ENCODE peak calls at places on chromosomes 7 and 10, in ten cellular contexts. O, W, T, E, Y, J, A, G, Z and L are unnamed samples. For H3K9me3, the result is how much of the 10 kb centered on the place peaks cover.

GRCh38 chr10:51311232-51311631 is 236.9 kb downstream of the PRKG1 start:
- DNase-seq in O (no peak), W (no peak), T (peak), E (no peak), Y (no peak), J (no peak), A (no peak), G (no peak), Z (no peak), L (no peak)

GRCh38 chr7:2104107-2104710 is 128.5 kb downstream of the MAD1L1 start:
- DNase-seq in O (peak), W (peak), T (peak), E (peak), Y (peak), J (peak), A (peak), G (peak), Z (peak), L (no peak)

GRCh38 chr10:11180228-11180627 is 162.6 kb downstream of the CELF2 start:
- DNase-seq in O (peak), W (no peak), T (no peak), E (no peak), Y (peak), J (no peak), A (peak), G (no peak), Z (no peak), L (no peak)

GRCh38 chr10:111822661-111823060 is 360.9 kb downstream of the GPAM start:
- DNase-seq in O (no peak), W (no peak), T (no peak), E (no peak), Y (no peak), J (no peak), A (no peak), G (no peak), Z (no peak), L (no peak)

GRCh38 chr10:117519366-117519765 is 23.2 kb upstream of the EMX2 start:
- DNase-seq in O (no peak), W (no peak), T (no peak), E (no peak), Y (no peak), J (no peak), A (no peak), G (no peak), Z (no peak), L (no peak)

GRCh38 chr10:77498210-77498609 is 139.4 kb downstream of the KCNMA1 start:
- DNase-seq in O (no peak), W (no peak), T (no peak), E (no peak), Y (no peak), J (no peak), A (no peak), G (no peak), Z (no peak), L (no peak)

GRCh38 chr10:29859521-29860130 is 199.8 kb downstream of the JCAD start:
- DNase-seq in O (no peak), W (no peak), T (no peak), E (no peak), Y (no peak), J (no peak), A (no peak), G (no peak), Z (no peak), L (peak)

GRCh38 chr7:92020636-92021035 is 80.0 kb downstream of the AKAP9 start:
- DNase-seq in O (no peak), W (no peak), T (no peak), E (no peak), Y (no peak), J (no peak), A (no peak), G (no peak), Z (no peak), L (no peak)

GRCh38 chr10:132407846-132408278 is 10.9 kb downstream of the PWWP2B start:
- DNase-seq in O (peak), W (no peak), T (peak), E (peak), Y (no peak), J (peak), A (peak), G (no peak), Z (no peak), L (no peak)

GRCh38 chr10:102118867-102119266 is 1.3 kb downstream of the LDB1 start:
- DNase-seq in O (peak), W (peak), T (peak), E (no peak), Y (no peak), J (no peak), A (peak), G (no peak), Z (no peak), L (peak)

GRCh38 chr10:28094121-28094520 is 95.2 kb upstream of the ODAD2 start:
- DNase-seq in O (no peak), W (no peak), T (no peak), E (no peak), Y (no peak), J (no peak), A (no peak), G (no peak), Z (no peak), L (no peak)

GRCh38 chr10:103789771-103790201 is 65.6 kb downstream of the SH3PXD2A start:
- DNase-seq in O (no peak), W (no peak), T (no peak), E (no peak), Y (no peak), J (no peak), A (no peak), G (no peak), Z (no peak), L (no peak)

GRCh38 chr10:23116696-23117095 is 21.3 kb downstream of the MSRB2 start:
- DNase-seq in O (no peak), W (no peak), T (no peak), E (no peak), Y (no peak), J (no peak), A (no peak), G (no peak), Z (no peak), L (no peak)

GRCh38 chr10:101380353-101381017 is 26.5 kb downstream of the BTRC start:
- DNase-seq in O (no peak), W (no peak), T (no peak), E (no peak), Y (no peak), J (no peak), A (peak), G (no peak), Z (no peak), L (no peak)

GRCh38 chr7:35752727-35753126 is 48.1 kb upstream of the SEPTIN7 start:
- DNase-seq in O (no peak), W (no peak), T (peak), E (no peak), Y (no peak), J (no peak), A (no peak), G (no peak), Z (no peak), L (no peak)

GRCh38 chr7:158351481-158351880 is 236.1 kb downstream of the PTPRN2 start:
- DNase-seq in O (no peak), W (no peak), T (no peak), E (no peak), Y (no peak), J (no peak), A (no peak), G (no peak), Z (no peak), L (no peak)

GRCh38 chr7:86913709-86914108 is 145.7 kb downstream of the ELAPOR2 start:
- DNase-seq in O (no peak), W (no peak), T (no peak), E (no peak), Y (no peak), J (no peak), A (no peak), G (no peak), Z (no peak), L (no peak)

GRCh38 chr10:71272122-71272771 is 46.8 kb upstream of the SLC29A3 start:
- DNase-seq in O (no peak), W (no peak), T (peak), E (no peak), Y (no peak), J (no peak), A (no peak), G (no peak), Z (no peak), L (peak)

GRCh38 chr10:103598654-103599115 is 105.2 kb downstream of the NEURL1 start:
- DNase-seq in O (no peak), W (no peak), T (peak), E (peak), Y (no peak), J (peak), A (no peak), G (peak), Z (peak), L (peak)

GRCh38 chr7:52794621-52795020 is 240.8 kb upstream of the POM121L12 start:
- DNase-seq in O (no peak), W (no peak), T (no peak), E (no peak), Y (no peak), J (no peak), A (no peak), G (no peak), Z (no peak), L (no peak)

GRCh38 chr10:37713642-37714041 is 143.8 kb downstream of the ZNF248 start:
- DNase-seq in O (no peak), W (no peak), T (no peak), E (no peak), Y (no peak), J (no peak), A (no peak), G (no peak), Z (no peak), L (peak)

GRCh38 chr7:25863727-25864116 is 288.3 kb upstream of the NFE2L3 start:
- DNase-seq in O (no peak), W (no peak), T (no peak), E (no peak), Y (no peak), J (no peak), A (no peak), G (no peak), Z (no peak), L (no peak)

GRCh38 chr10:1354776-1355435 is 298.7 kb downstream of the WDR37 start:
- DNase-seq in O (peak), W (no peak), T (no peak), E (no peak), Y (no peak), J (no peak), A (no peak), G (no peak), Z (no peak), L (no peak)

GRCh38 chr10:24681476-24682088 is 42.1 kb downstream of the ARHGAP21 start:
- DNase-seq in O (no peak), W (no peak), T (no peak), E (peak), Y (no peak), J (no peak), A (no peak), G (no peak), Z (no peak), L (no peak)

GRCh38 chr7:158649279-158649678 is 55.3 kb downstream of the NCAPG2 start:
- DNase-seq in O (no peak), W (no peak), T (peak), E (peak), Y (no peak), J (no peak), A (no peak), G (no peak), Z (no peak), L (peak)

GRCh38 chr10:91435241-91435640 is 25.1 kb downstream of the HECTD2 start:
- DNase-seq in O (no peak), W (no peak), T (no peak), E (no peak), Y (no peak), J (no peak), A (no peak), G (no peak), Z (no peak), L (no peak)

GRCh38 chr7:116261904-116262303 is 51.6 kb downstream of the TES start:
- DNase-seq in O (no peak), W (no peak), T (no peak), E (no peak), Y (no peak), J (no peak), A (no peak), G (no peak), Z (no peak), L (no peak)

GRCh38 chr10:43196981-43197833 is 59.0 kb downstream of the CSGALNACT2 start:
- DNase-seq in O (peak), W (no peak), T (no peak), E (no peak), Y (no peak), J (peak), A (peak), G (no peak), Z (no peak), L (no peak)

GRCh38 chr7:82284936-82285519 is 158.5 kb downstream of the CACNA2D1 start:
- DNase-seq in O (no peak), W (no peak), T (no peak), E (no peak), Y (no peak), J (no peak), A (no peak), G (no peak), Z (no peak), L (no peak)

GRCh38 chr10:30645340-30645827 is 15.8 kb upstream of the LYZL2 start:
- DNase-seq in O (no peak), W (no peak), T (peak), E (peak), Y (no peak), J (no peak), A (no peak), G (peak), Z (peak), L (peak)

DNA sequence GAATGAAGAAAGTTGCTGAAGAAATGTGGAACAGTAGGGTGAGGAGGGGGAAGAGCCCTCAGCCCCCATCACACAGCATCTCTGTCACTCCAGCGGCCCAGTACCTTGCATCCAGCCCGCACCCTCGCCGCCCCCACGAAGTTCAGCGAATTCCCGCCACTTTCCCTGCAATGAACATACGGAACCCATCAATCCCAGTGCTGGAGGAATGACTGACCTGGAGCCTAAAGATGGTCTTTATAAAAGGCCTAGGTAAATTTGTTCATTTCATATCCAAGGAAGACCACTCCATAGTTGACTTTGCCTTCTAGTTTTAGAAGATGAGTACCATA is 782 bp upstream of the KIF5B start:
- DNase-seq in O (no peak), W (no peak), T (no peak), E (no peak), Y (no peak), J (no peak), A (no peak), G (no peak), Z (no peak), L (no peak)
- H3K4me3 ChIP-seq in O (peak), W (peak), T (no peak), E (peak), Y (peak), J (no peak), A (peak), G (peak), Z (peak), L (peak)

DNA sequence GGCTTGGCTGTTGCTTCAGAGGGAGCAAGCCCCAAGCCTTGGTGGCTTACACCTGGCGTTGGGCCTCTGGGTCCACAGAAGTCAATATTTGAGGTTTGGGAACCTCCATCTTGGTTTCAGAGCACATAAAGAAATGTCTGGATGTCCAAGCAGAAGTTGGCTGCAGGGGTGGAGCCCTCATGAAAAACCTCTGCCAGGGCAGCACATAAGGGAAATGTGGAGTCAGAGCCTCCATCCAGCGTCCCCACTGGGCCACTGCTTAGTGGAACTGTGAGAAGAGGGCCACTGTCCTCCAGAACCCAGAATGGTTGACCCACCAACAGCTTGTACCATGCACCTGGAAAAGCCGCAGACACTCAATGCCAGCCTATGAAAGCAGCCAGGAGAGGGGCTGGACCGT is 573.5 kb upstream of the ZWINT start:
- DNase-seq in O (no peak), W (no peak), T (no peak), E (no peak), Y (no peak), J (no peak), A (no peak), G (no peak), Z (no peak), L (no peak)
- H3K9me3 ChIP-seq in O (under half), W (under half), T (under half), E (under half), Y (under half), J (under half), A (under half), G (under half), Z (under half), L (under half)

DNA sequence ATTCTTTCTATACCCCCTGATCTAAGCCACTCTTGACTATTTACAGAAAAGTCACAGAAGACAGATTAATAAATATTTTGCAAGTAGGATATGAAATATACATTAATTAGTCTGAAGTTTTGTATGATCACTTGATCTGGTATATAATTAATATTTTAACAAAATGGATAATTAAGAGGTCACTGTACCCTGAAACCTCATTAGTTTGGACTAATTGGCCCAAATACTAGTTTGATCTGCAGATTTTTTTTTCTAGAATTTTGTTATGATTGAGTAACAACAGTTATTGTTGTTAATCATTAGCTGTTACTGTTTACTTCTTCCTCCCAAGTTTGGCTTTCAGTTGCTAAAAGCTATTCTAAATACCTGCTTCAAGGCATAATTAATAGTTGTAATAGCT is 2.7 kb downstream of the NHLRC2 start:
- DNase-seq in O (no peak), W (no peak), T (no peak), E (no peak), Y (no peak), J (no peak), A (no peak), G (no peak), Z (no peak), L (no peak)
- H3K4me3 ChIP-seq in O (no peak), W (no peak), T (no peak), E (no peak), Y (no peak), J (no peak), A (no peak), G (no peak), Z (no peak), L (no peak)

GRCh38 chr7:5094641-5095040 is 49.0 kb downstream of the RBAK start:
- DNase-seq in O (no peak), W (no peak), T (no peak), E (no peak), Y (no peak), J (no peak), A (no peak), G (peak), Z (no peak), L (no peak)
- H3K9me3 ChIP-seq in O (under half), W (half or more), T (under half), E (under half), Y (under half), J (under half), A (under half), G (under half), Z (under half), L (under half)

GRCh38 chr7:102024005-102024768 is 206.8 kb downstream of the CUX1 start:
- DNase-seq in O (no peak), W (no peak), T (no peak), E (no peak), Y (no peak), J (no peak), A (peak), G (no peak), Z (no peak), L (no peak)

GRCh38 chr7:102030696-102031095 is 213.3 kb downstream of the CUX1 start:
- DNase-seq in O (peak), W (no peak), T (no peak), E (no peak), Y (no peak), J (no peak), A (no peak), G (no peak), Z (no peak), L (no peak)

GRCh38 chr7:102028206-102028826 is 210.9 kb downstream of the CUX1 start:
- DNase-seq in O (peak), W (no peak), T (no peak), E (no peak), Y (no peak), J (no peak), A (no peak), G (no peak), Z (no peak), L (no peak)

GRCh38 chr7:102024769-102025391 is 207.5 kb downstream of the CUX1 start:
- DNase-seq in O (no peak), W (no peak), T (no peak), E (peak), Y (no peak), J (no peak), A (peak), G (no peak), Z (no peak), L (no peak)

DNA sequence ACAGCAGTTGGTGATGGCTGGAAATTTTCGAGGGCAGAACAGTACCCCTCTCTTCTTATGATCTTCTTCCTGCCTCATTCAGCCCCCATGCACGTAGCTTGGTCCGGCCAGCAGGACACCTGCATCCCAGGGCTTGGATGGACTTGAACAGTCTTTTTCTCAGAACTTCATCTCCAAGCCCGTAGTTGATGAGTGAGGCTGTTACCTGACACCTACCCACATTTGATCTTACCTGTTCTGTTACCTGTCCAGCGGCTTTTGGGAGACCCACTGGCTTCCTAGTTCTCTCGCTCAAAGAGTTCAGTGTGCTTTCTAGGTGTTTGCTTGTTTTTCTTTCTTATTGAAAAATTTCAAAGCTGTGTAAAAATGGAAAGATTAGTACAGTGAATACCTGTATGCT is 212.2 kb downstream of the CUX1 start:
- DNase-seq in O (no peak), W (no peak), T (no peak), E (no peak), Y (no peak), J (no peak), A (no peak), G (no peak), Z (no peak), L (no peak)
- H3K4me3 ChIP-seq in O (no peak), W (no peak), T (no peak), E (no peak), Y (no peak), J (no peak), A (no peak), G (no peak), Z (no peak), L (no peak)

GRCh38 chr7:72404743-72405142 is 7.4 kb downstream of the CALN1 start:
- DNase-seq in O (no peak), W (no peak), T (no peak), E (no peak), Y (no peak), J (no peak), A (no peak), G (no peak), Z (no peak), L (no peak)
- H3K9me3 ChIP-seq in O (under half), W (under half), T (under half), E (under half), Y (under half), J (under half), A (under half), G (under half), Z (under half), L (under half)

GRCh38 chr7:192701-193536 is 548 bp downstream of the FAM20C start:
- DNase-seq in O (no peak), W (no peak), T (peak), E (peak), Y (no peak), J (no peak), A (no peak), G (no peak), Z (no peak), L (no peak)
- H3K4me3 ChIP-seq in O (peak), W (peak), T (peak), E (peak), Y (no peak), J (peak), A (peak), G (peak), Z (peak), L (peak)

GRCh38 chr7:152086513-152086912 is 61.0 kb downstream of the GALNT11 start:
- DNase-seq in O (no peak), W (no peak), T (no peak), E (no peak), Y (no peak), J (no peak), A (no peak), G (no peak), Z (no peak), L (peak)
- H3K9me3 ChIP-seq in O (under half), W (under half), T (under half), E (under half), Y (under half), J (under half), A (under half), G (under half), Z (under half), L (under half)